ENCODE peak calls at places on chromosome 6, in eight cellular contexts. H is Karpas-422; A is neural progenitor cell; T is IMR-90; F is naive thymus-derived CD4-positive, alpha-beta T cell; Z is heart right ventricle; P is lower lobe of right lung; B is adrenal gland. M is an unnamed sample.
A peak's percentile ranks its signal among the peaks of the same experiment; 100 is the strongest.

GRCh38 chr6:20877008-20877937 is 343.0 kb downstream of the CDKAL1 start:
- DNase-seq in F (no peak), B (peak; percentile 45), T (peak; percentile 97), H (no peak), P (no peak), A (no peak), Z (no peak), M (peak; percentile 87)

GRCh38 chr6:7058250-7058923 is 49.4 kb upstream of the RREB1 start:
- DNase-seq in H (no peak), B (no peak), P (peak; percentile 56), A (no peak), F (no peak), Z (no peak), T (peak; percentile 98), M (peak; percentile 87)

GRCh38 chr6:32436995-32437836 is 2.5 kb upstream of the HLA-DRA start:
- DNase-seq in T (peak; percentile 17), A (no peak), H (peak; percentile 96), P (no peak), F (no peak), Z (no peak), B (no peak), M (no peak)

GRCh38 chr6:54718541-54719023 is 128.0 kb upstream of the FAM83B start:
- DNase-seq in P (no peak), T (no peak), B (no peak), Z (no peak), H (no peak), F (no peak), A (peak; percentile 18), M (no peak)

GRCh38 chr6:84065718-84066290 is 32.2 kb downstream of the MRAP2 start:
- DNase-seq in Z (no peak), B (no peak), A (no peak), F (no peak), T (peak; percentile 5), P (no peak), H (no peak), M (no peak)

GRCh38 chr6:20755631-20756030 is 221.4 kb downstream of the CDKAL1 start:
- DNase-seq in Z (no peak), H (no peak), P (no peak), T (peak; percentile 28), B (no peak), A (no peak), F (no peak), M (no peak)

GRCh38 chr6:138989098-138989983 is 1.3 kb upstream of the REPS1 start:
- DNase-seq in H (no peak), A (no peak), Z (no peak), B (no peak), P (no peak), F (no peak), T (no peak), M (no peak)

GRCh38 chr6:42443312-42444075 is 8.2 kb downstream of the TRERF1 start:
- DNase-seq in P (no peak), A (no peak), Z (no peak), F (no peak), H (peak; percentile 74), B (no peak), T (no peak), M (no peak)

GRCh38 chr6:106609699-106610098 is 19.6 kb downstream of the RTN4IP1 start:
- DNase-seq in F (no peak), Z (no peak), P (no peak), B (no peak), H (peak; percentile 84), T (no peak), A (peak; percentile 32), M (peak; percentile 56)

GRCh38 chr6:107511410-107512070 is 21.6 kb downstream of the SOBP start:
- DNase-seq in P (no peak), B (no peak), Z (peak; percentile 66), F (no peak), A (no peak), H (no peak), T (no peak), M (peak; percentile 14)

GRCh38 chr6:47241742-47242482 is 67.8 kb downstream of the TNFRSF21 start:
- DNase-seq in Z (no peak), P (no peak), T (no peak), H (no peak), A (no peak), B (no peak), F (no peak), M (no peak)

GRCh38 chr6:6221829-6222535 is 98.5 kb downstream of the F13A1 start:
- DNase-seq in P (no peak), T (no peak), A (peak; percentile 63), F (no peak), H (peak; percentile 78), B (no peak), Z (no peak), M (peak; percentile 25)

GRCh38 chr6:37791156-37791919 is 28.2 kb upstream of the ZFAND3 start:
- DNase-seq in Z (peak; percentile 90), P (peak; percentile 92), T (peak; percentile 98), F (peak; percentile 57), A (peak; percentile 89), H (peak; percentile 83), B (peak; percentile 93), M (peak; percentile 95)

GRCh38 chr6:20708367-20709124 is 174.3 kb downstream of the CDKAL1 start:
- DNase-seq in Z (no peak), H (no peak), T (peak; percentile 31), A (peak; percentile 40), P (no peak), F (peak; percentile 1), B (no peak), M (no peak)

GRCh38 chr6:169508452-169508851 is 193.4 kb downstream of the WDR27 start:
- DNase-seq in F (no peak), T (no peak), A (no peak), B (no peak), P (no peak), Z (no peak), H (no peak), M (no peak)

GRCh38 chr6:126432564-126432963 is 92.6 kb downstream of the CENPW start:
- DNase-seq in F (no peak), P (no peak), T (no peak), B (no peak), Z (no peak), H (no peak), A (no peak), M (no peak)
- H3K4me3 ChIP-seq in F (no peak overlapping the region), P (no peak overlapping the region), T (no peak overlapping the region), B (no peak overlapping the region), Z (no peak overlapping the region), H (no peak overlapping the region), A (no peak overlapping the region), M (no peak overlapping the region)

DNA sequence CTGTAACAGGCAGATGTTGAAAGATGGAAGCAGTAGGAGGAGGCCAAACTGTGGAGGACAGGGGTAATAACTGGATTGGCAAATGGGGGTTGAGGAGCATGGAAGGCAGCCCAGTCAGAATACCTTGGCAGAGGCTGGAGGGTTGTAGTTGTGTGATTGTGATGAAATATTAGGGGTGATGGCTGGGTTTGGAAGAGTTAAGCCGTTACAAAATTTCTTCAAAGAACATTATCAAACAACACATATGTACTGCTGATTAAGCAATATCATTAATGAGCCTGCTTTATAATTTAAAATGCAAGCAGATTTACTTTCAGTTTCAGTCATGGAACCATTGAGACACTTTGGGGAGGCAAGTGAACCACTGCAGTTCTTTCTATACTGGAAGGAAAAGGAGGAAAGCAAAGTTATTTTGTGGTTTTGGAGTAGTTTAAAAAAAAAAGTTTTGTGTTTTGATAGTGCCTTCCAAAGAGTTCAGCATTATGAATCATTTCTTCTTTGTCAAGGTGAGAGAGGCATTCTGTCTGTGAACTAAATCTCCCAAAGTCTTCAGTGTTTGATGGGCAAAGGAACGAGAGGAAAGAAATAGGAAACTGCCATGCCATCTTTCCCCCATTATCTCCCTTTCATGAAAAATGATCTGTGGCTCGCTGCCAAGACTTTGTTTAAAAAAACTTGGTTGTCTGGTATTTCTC is 20.7 kb downstream of the FOXO3 start:
- DNase-seq in T (peak; percentile 84), A (no peak), F (no peak), B (peak; percentile 62), P (no peak), H (no peak), Z (no peak), M (peak; percentile 26)
- H3K27ac ChIP-seq in T (peak overlapping the region; percentile 6), A (no peak overlapping the region), F (no peak overlapping the region), B (peak overlapping the region; percentile 6), P (peak overlapping the region; percentile 50), H (no peak overlapping the region), Z (peak overlapping the region; percentile 54), M (peak overlapping the region; percentile 23)

DNA sequence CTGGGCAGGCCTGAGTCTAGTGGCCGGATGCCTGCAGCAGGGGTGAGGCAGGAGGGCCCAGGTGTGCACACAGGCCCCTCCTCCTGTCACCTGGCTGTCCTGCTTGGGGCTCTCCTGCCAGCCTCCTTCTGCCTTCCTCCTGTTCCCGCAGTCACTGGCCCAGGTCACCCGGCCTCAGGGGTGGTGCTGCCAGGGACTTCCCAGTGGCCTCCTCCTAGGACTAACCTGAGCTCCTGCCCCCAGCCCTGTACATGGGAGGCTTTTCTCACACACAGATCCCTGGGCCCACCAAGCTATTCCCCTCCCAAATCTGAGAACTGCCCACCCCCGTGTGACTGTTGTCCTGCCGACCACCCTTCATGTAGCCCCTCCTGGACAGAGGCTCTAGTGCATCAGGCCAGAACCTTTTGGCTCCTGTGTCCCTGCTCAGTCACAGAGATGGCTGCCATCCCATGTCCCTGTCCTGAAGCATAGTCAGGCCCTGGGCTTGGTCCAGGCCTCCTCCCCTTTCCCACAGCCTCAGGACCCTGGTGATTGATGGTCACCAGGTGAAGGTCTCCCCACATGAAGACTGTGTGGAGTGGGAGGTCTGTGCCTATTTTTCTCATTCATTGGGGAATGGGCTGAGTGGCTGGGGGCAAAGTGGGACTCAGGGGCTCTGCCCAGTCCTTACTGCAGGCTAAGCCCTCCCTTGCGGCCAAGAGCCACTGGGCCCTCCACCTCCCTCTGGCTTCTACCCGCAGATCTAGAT is 1.1 kb upstream of the ULBP1 start:
- DNase-seq in B (no peak), Z (no peak), P (no peak), T (no peak), H (peak; percentile 21), A (no peak), F (no peak), M (no peak)
- H3K4me3 ChIP-seq in B (no peak overlapping the region), Z (peak overlapping the region; percentile 54), P (peak overlapping the region; percentile 64), T (peak overlapping the region; percentile 53), H (peak overlapping the region; percentile 64), A (peak overlapping the region; percentile 65), F (peak overlapping the region; percentile 66), M (no peak overlapping the region)

GRCh38 chr6:17421406-17421805 is 28.0 kb downstream of the CAP2 start:
- DNase-seq in P (no peak), F (no peak), Z (no peak), A (no peak), H (no peak), T (no peak), B (no peak), M (no peak)

GRCh38 chr6:17417817-17418216 is 24.4 kb downstream of the CAP2 start:
- DNase-seq in A (peak; percentile 72), Z (no peak), T (peak; percentile 91), F (no peak), B (no peak), H (no peak), P (no peak), M (no peak)

GRCh38 chr6:17423018-17423417 is 29.6 kb downstream of the CAP2 start:
- DNase-seq in B (no peak), Z (no peak), F (no peak), A (no peak), H (no peak), T (no peak), P (no peak), M (no peak)

GRCh38 chr6:17418281-17419188 is 25.1 kb downstream of the CAP2 start:
- DNase-seq in F (no peak), H (no peak), T (peak; percentile 53), Z (no peak), B (no peak), P (no peak), A (peak; percentile 12), M (no peak)

DNA sequence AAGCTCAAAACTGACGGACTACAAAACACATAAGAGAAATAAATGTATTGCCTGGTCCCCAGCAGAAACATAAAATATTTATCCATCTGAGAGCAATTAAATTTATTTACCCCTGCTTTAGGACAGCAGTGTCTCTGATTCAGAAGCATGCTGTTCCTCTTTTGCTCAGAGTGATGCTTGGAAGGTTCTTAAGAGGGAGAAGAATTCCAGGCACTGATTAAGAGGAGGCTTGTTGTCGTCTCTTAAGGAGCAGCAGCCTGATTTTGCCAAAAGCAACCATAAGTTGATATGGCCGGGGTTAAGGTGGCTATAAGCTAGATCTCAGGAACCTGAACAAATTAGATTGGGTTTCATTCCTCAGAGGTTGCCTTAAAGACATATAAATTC is 25.8 kb downstream of the CAP2 start:
- DNase-seq in F (no peak), P (no peak), Z (no peak), H (no peak), T (no peak), A (no peak), B (no peak), M (no peak)
- H3K27ac ChIP-seq in F (no peak overlapping the region), P (no peak overlapping the region), Z (peak overlapping the region; percentile 44), H (no peak overlapping the region), T (peak overlapping the region; percentile 26), A (no peak overlapping the region), B (no peak overlapping the region), M (no peak overlapping the region)

M was measured in body of pancreas.